ENCODE peak calls at places on chromosomes 6 and 20, in seven cellular contexts. N is NCI-H748 treated with DMSO at 0.1 percent for 48 hours, Z is left cardiac atrium, B is BE2C, C is kidney tubule cell, U is epithelial cell of prostate, D is NCI-H146. Q is an unnamed sample.

GRCh38 chr20:40160151-40160550 is 528.9 kb downstream of the MAFB start:
- DNase-seq in N (peak), Z (peak), B (peak), C (peak), U (no peak), D (peak), Q (peak)

GRCh38 chr20:17612975-17613327 is 43.1 kb downstream of the DSTN start:
- DNase-seq in N (no peak), Z (no peak), B (no peak), C (no peak), U (no peak), D (no peak), Q (no peak)

GRCh38 chr6:91705646-91706045 is 1118.8 kb upstream of the MAP3K7 start:
- DNase-seq in N (no peak), Z (no peak), B (no peak), C (no peak), U (no peak), D (no peak), Q (no peak)

GRCh38 chr20:58976095-58976730 is 4.8 kb upstream of the NELFCD start:
- DNase-seq in N (no peak), Z (no peak), B (no peak), C (peak), U (no peak), D (no peak), Q (no peak)

GRCh38 chr6:93036835-93037234 is 382.5 kb downstream of the EPHA7 start:
- DNase-seq in N (peak), Z (no peak), B (no peak), C (peak), U (no peak), D (no peak), Q (no peak)

GRCh38 chr6:16684896-16685554 is 76.2 kb downstream of the ATXN1 start:
- DNase-seq in N (no peak), Z (no peak), B (no peak), C (peak), U (peak), D (no peak), Q (no peak)

GRCh38 chr6:129454482-129454881 is 255.5 kb downstream of the ARHGAP18 start:
- DNase-seq in N (no peak), Z (no peak), B (no peak), C (no peak), U (no peak), D (no peak), Q (no peak)

GRCh38 chr6:135451617-135452190 is 45.8 kb downstream of the AHI1 start:
- DNase-seq in N (peak), Z (no peak), B (no peak), C (peak), U (no peak), D (peak), Q (no peak)

GRCh38 chr20:9884666-9885065 is 45.8 kb upstream of the PAK5 start:
- DNase-seq in N (peak), Z (no peak), B (no peak), C (no peak), U (no peak), D (peak), Q (no peak)

GRCh38 chr20:22462975-22463914 is 121.1 kb downstream of the FOXA2 start:
- DNase-seq in N (peak), Z (no peak), B (no peak), C (no peak), U (peak), D (peak), Q (no peak)

GRCh38 chr6:77463308-77463880 is at the start of gene HTR1B:
- DNase-seq in N (peak), Z (no peak), B (no peak), C (peak), U (no peak), D (peak), Q (no peak)

GRCh38 chr6:108690326-108691000 is 129.7 kb downstream of the FOXO3 start:
- DNase-seq in N (no peak), Z (no peak), B (no peak), C (peak), U (no peak), D (no peak), Q (no peak)

GRCh38 chr6:56220078-56220477 is 27.3 kb downstream of the COL21A1 start:
- DNase-seq in N (no peak), Z (no peak), B (no peak), C (peak), U (peak), D (peak), Q (no peak)

GRCh38 chr6:104896914-104897313 is 37.2 kb upstream of the HACE1 start:
- DNase-seq in N (no peak), Z (no peak), B (no peak), C (no peak), U (no peak), D (no peak), Q (no peak)

GRCh38 chr6:162343196-162343901 is 384.2 kb downstream of the PRKN start:
- DNase-seq in N (no peak), Z (no peak), B (no peak), C (peak), U (no peak), D (no peak), Q (no peak)

GRCh38 chr6:41718828-41719227 is 16.6 kb downstream of the TFEB start:
- DNase-seq in N (no peak), Z (no peak), B (no peak), C (no peak), U (no peak), D (no peak), Q (no peak)

GRCh38 chr6:56155634-56156141 is 91.7 kb downstream of the COL21A1 start:
- DNase-seq in N (no peak), Z (no peak), B (no peak), C (no peak), U (no peak), D (no peak), Q (no peak)

GRCh38 chr20:48326434-48326691 is 501.4 kb downstream of the PREX1 start:
- DNase-seq in N (no peak), Z (no peak), B (no peak), C (no peak), U (no peak), D (no peak), Q (no peak)

GRCh38 chr6:17457405-17457804 is 64.0 kb downstream of the CAP2 start:
- DNase-seq in N (no peak), Z (no peak), B (no peak), C (no peak), U (no peak), D (no peak), Q (no peak)

GRCh38 chr6:120556491-120556890 is 777.8 kb downstream of the TBC1D32 start:
- DNase-seq in N (no peak), Z (no peak), B (no peak), C (no peak), U (peak), D (no peak), Q (no peak)

GRCh38 chr6:149457316-149457884 is 27.4 kb downstream of the ZC3H12D start:
- DNase-seq in N (no peak), Z (peak), B (no peak), C (no peak), U (no peak), D (no peak), Q (no peak)

GRCh38 chr6:111604259-111605099 is 1.2 kb downstream of the TRAF3IP2 start:
- DNase-seq in N (no peak), Z (peak), B (no peak), C (peak), U (no peak), D (no peak), Q (peak)

GRCh38 chr6:13992417-13993055 is 67.8 kb downstream of the RNF182 start:
- DNase-seq in N (no peak), Z (no peak), B (no peak), C (peak), U (peak), D (no peak), Q (no peak)

GRCh38 chr6:20719980-20720379 is 185.7 kb downstream of the CDKAL1 start:
- DNase-seq in N (no peak), Z (no peak), B (no peak), C (no peak), U (no peak), D (no peak), Q (no peak)

GRCh38 chr20:23314714-23315498 is 35.7 kb upstream of the NXT1 start:
- DNase-seq in N (no peak), Z (no peak), B (no peak), C (no peak), U (no peak), D (no peak), Q (no peak)

GRCh38 chr6:156944412-156944811 is 167.2 kb downstream of the ARID1B start:
- DNase-seq in N (no peak), Z (no peak), B (no peak), C (no peak), U (no peak), D (no peak), Q (no peak)

GRCh38 chr6:40796280-40797223 is 209.4 kb upstream of the LRFN2 start:
- DNase-seq in N (no peak), Z (no peak), B (peak), C (no peak), U (no peak), D (no peak), Q (no peak)

GRCh38 chr6:28940859-28941680 is 17.3 kb upstream of the TRIM27 start:
- DNase-seq in N (peak), Z (peak), B (peak), C (peak), U (no peak), D (peak), Q (peak)

GRCh38 chr6:28615616-28615954 is 89.9 kb downstream of the GPX5 start:
- DNase-seq in N (no peak), Z (no peak), B (no peak), C (no peak), U (no peak), D (no peak), Q (no peak)

GRCh38 chr6:131215212-131215611 is 79.9 kb downstream of the AKAP7 start:
- DNase-seq in N (no peak), Z (no peak), B (no peak), C (no peak), U (no peak), D (no peak), Q (no peak)

GRCh38 chr6:4180653-4181255 is 45.4 kb upstream of the ECI2 start:
- DNase-seq in N (no peak), Z (no peak), B (peak), C (peak), U (no peak), D (no peak), Q (no peak)

Q was measured in transverse colon.